ENCODE peak calls at places on chromosomes 13 and 19, in six cellular contexts. Z, N, F, J, R and T are unnamed samples.

GRCh38 chr13:86095351-86095750 is 296.1 kb upstream of the SLITRK6 start:
- DNase-seq in Z (no peak), N (no peak), F (no peak), J (no peak), R (no peak), T (no peak)

GRCh38 chr13:43830481-43830873 is 43.7 kb upstream of the ENOX1 start:
- DNase-seq in Z (peak), N (no peak), F (no peak), J (no peak), R (no peak), T (no peak)

GRCh38 chr13:67619346-67619745 is 389.2 kb upstream of the PCDH9 start:
- DNase-seq in Z (no peak), N (no peak), F (no peak), J (no peak), R (no peak), T (no peak)

GRCh38 chr19:17985037-17985818 is 18.3 kb downstream of the KCNN1 start:
- DNase-seq in Z (no peak), N (no peak), F (no peak), J (no peak), R (no peak), T (no peak)

GRCh38 chr13:67283602-67284001 is 53.5 kb upstream of the PCDH9 start:
- DNase-seq in Z (no peak), N (no peak), F (no peak), J (no peak), R (no peak), T (peak)

GRCh38 chr13:21242236-21242635 is 65.8 kb downstream of the MRPL57 start:
- DNase-seq in Z (no peak), N (no peak), F (no peak), J (no peak), R (no peak), T (peak)

GRCh38 chr13:76885203-76886004 is 801 bp downstream of the KCTD12 start:
- DNase-seq in Z (no peak), N (peak), F (peak), J (peak), R (peak), T (peak)

GRCh38 chr13:111326621-111326965 is 6.2 kb downstream of the TEX29 start:
- DNase-seq in Z (no peak), N (no peak), F (no peak), J (no peak), R (no peak), T (no peak)

GRCh38 chr13:24747248-24748151 is 16.5 kb upstream of the RNF17 start:
- DNase-seq in Z (no peak), N (peak), F (no peak), J (no peak), R (peak), T (peak)

GRCh38 chr13:101475536-101475935 is 23.1 kb downstream of the ITGBL1 start:
- DNase-seq in Z (no peak), N (no peak), F (no peak), J (no peak), R (no peak), T (no peak)

GRCh38 chr13:97448503-97449251 is 14.7 kb downstream of the RAP2A start:
- DNase-seq in Z (no peak), N (no peak), F (no peak), J (no peak), R (no peak), T (no peak)

GRCh38 chr19:19498255-19498991 is 16.9 kb downstream of the TSSK6 start:
- DNase-seq in Z (no peak), N (no peak), F (no peak), J (no peak), R (no peak), T (no peak)

GRCh38 chr19:3007975-3008374 is 21.1 kb downstream of the TLE2 start:
- DNase-seq in Z (no peak), N (no peak), F (no peak), J (no peak), R (no peak), T (no peak)

GRCh38 chr19:4707956-4708650 is 15.5 kb downstream of the DPP9 start:
- DNase-seq in Z (no peak), N (no peak), F (no peak), J (no peak), R (no peak), T (no peak)

GRCh38 chr13:37747071-37747612 is 122.4 kb downstream of the TRPC4 start:
- DNase-seq in Z (peak), N (no peak), F (no peak), J (no peak), R (no peak), T (peak)

GRCh38 chr19:18422530-18423191 is 3.5 kb downstream of the SSBP4 start:
- DNase-seq in Z (no peak), N (no peak), F (peak), J (no peak), R (peak), T (no peak)

GRCh38 chr13:98829541-98829940 is 77.1 kb upstream of the SLC15A1 start:
- DNase-seq in Z (no peak), N (no peak), F (no peak), J (no peak), R (no peak), T (no peak)

GRCh38 chr13:47241446-47241845 is 344.6 kb upstream of the HTR2A start:
- DNase-seq in Z (no peak), N (no peak), F (no peak), J (no peak), R (no peak), T (no peak)